ENCODE peak calls at places on chromosomes 12 and 14, in ten cellular contexts. J is fibroblast of lung; I is tibial nerve; F is CD4-positive, alpha-beta memory T cell; W is A549; O is ovary; Y is fibroblast of mammary gland; T is HAP-1; C is gastrocnemius medialis; A is HL-60. U is an unnamed sample.

GRCh38 chr12:70638639-70639349 is 1.6 kb upstream of the PTPRB start:
- DNase-seq in J (no peak), I (no peak), F (no peak), W (no peak), O (no peak), Y (peak), T (no peak), C (no peak), A (no peak), U (no peak)

GRCh38 chr14:56120091-56120632 is 2.0 kb downstream of the PELI2 start:
- DNase-seq in J (peak), I (peak), F (no peak), W (no peak), O (peak), Y (peak), T (peak), C (no peak), A (no peak), U (peak)

GRCh38 chr12:42588981-42589464 is 523 bp downstream of the PRICKLE1 start:
- DNase-seq in J (peak), I (no peak), F (no peak), W (peak), O (peak), Y (no peak), T (peak), C (peak), A (peak), U (peak)

GRCh38 chr12:49619286-49619685 is 4.1 kb upstream of the PRPF40B start:
- DNase-seq in J (peak), I (no peak), F (no peak), W (no peak), O (no peak), Y (no peak), T (no peak), C (no peak), A (no peak), U (peak)

GRCh38 chr12:128088926-128089325 is 178.0 kb upstream of the TMEM132C start:
- DNase-seq in J (no peak), I (no peak), F (no peak), W (no peak), O (no peak), Y (no peak), T (no peak), C (no peak), A (no peak), U (no peak)

GRCh38 chr14:75434557-75435248 is 6.9 kb downstream of the JDP2 start:
- DNase-seq in J (no peak), I (no peak), F (no peak), W (no peak), O (no peak), Y (no peak), T (no peak), C (no peak), A (no peak), U (no peak)

GRCh38 chr12:11307143-11307542 is 3.1 kb downstream of the PRB4 start:
- DNase-seq in J (no peak), I (no peak), F (no peak), W (no peak), O (no peak), Y (no peak), T (no peak), C (no peak), A (no peak), U (peak)

GRCh38 chr12:15208140-15208539 is 13.1 kb downstream of the RERG start:
- DNase-seq in J (peak), I (no peak), F (no peak), W (peak), O (peak), Y (peak), T (no peak), C (no peak), A (no peak), U (peak)

GRCh38 chr14:91889477-91890211 is 22.3 kb upstream of the TC2N start:
- DNase-seq in J (no peak), I (no peak), F (no peak), W (no peak), O (no peak), Y (no peak), T (no peak), C (peak), A (no peak), U (no peak)

GRCh38 chr12:110590806-110591326 is 7.7 kb upstream of the PPTC7 start:
- DNase-seq in J (peak), I (no peak), F (no peak), W (no peak), O (no peak), Y (peak), T (no peak), C (no peak), A (peak), U (peak)

GRCh38 chr12:45326358-45326971 is 110.6 kb downstream of the ANO6 start:
- DNase-seq in J (no peak), I (no peak), F (no peak), W (no peak), O (no peak), Y (no peak), T (no peak), C (no peak), A (no peak), U (no peak)

GRCh38 chr14:90398315-90398811 is 1.5 kb downstream of the CALM1 start:
- DNase-seq in J (no peak), I (peak), F (peak), W (peak), O (peak), Y (no peak), T (peak), C (peak), A (peak), U (peak)

GRCh38 chr12:45660330-45660729 is 69.2 kb upstream of the ARID2 start:
- DNase-seq in J (peak), I (no peak), F (no peak), W (peak), O (peak), Y (peak), T (no peak), C (peak), A (no peak), U (no peak)

GRCh38 chr12:54195736-54196347 is 7.1 kb upstream of the SMUG1 start:
- DNase-seq in J (peak), I (no peak), F (no peak), W (no peak), O (no peak), Y (peak), T (no peak), C (no peak), A (peak), U (peak)

GRCh38 chr12:85273411-85274075 is 6.5 kb upstream of the ALX1 start:
- DNase-seq in J (no peak), I (no peak), F (no peak), W (no peak), O (no peak), Y (no peak), T (no peak), C (no peak), A (no peak), U (no peak)

GRCh38 chr12:85277900-85278597 is 2.0 kb upstream of the ALX1 start:
- DNase-seq in J (no peak), I (no peak), F (no peak), W (no peak), O (no peak), Y (no peak), T (no peak), C (no peak), A (no peak), U (no peak)

GRCh38 chr12:85275359-85275758 is 4.7 kb upstream of the ALX1 start:
- DNase-seq in J (no peak), I (no peak), F (no peak), W (peak), O (no peak), Y (no peak), T (no peak), C (no peak), A (no peak), U (peak)

GRCh38 chr12:85278598-85279448 is 1.2 kb upstream of the ALX1 start:
- DNase-seq in J (no peak), I (no peak), F (no peak), W (no peak), O (no peak), Y (no peak), T (no peak), C (no peak), A (no peak), U (no peak)

GRCh38 chr12:85274076-85274415 is 6.0 kb upstream of the ALX1 start:
- DNase-seq in J (no peak), I (no peak), F (no peak), W (no peak), O (no peak), Y (no peak), T (no peak), C (no peak), A (no peak), U (no peak)
- H3K4me3 ChIP-seq in J (no peak), I (no peak), F (no peak), W (no peak), O (no peak), Y (no peak), T (no peak), C (no peak), A (no peak), U (peak)

GRCh38 chr14:57976701-57977100 is 110.8 kb upstream of the SLC35F4 start:
- DNase-seq in J (no peak), I (no peak), F (no peak), W (no peak), O (no peak), Y (no peak), T (no peak), C (no peak), A (no peak), U (no peak)
- H3K4me3 ChIP-seq in J (no peak), I (no peak), F (no peak), W (no peak), O (no peak), Y (no peak), T (no peak), C (no peak), A (no peak), U (no peak)

DNA sequence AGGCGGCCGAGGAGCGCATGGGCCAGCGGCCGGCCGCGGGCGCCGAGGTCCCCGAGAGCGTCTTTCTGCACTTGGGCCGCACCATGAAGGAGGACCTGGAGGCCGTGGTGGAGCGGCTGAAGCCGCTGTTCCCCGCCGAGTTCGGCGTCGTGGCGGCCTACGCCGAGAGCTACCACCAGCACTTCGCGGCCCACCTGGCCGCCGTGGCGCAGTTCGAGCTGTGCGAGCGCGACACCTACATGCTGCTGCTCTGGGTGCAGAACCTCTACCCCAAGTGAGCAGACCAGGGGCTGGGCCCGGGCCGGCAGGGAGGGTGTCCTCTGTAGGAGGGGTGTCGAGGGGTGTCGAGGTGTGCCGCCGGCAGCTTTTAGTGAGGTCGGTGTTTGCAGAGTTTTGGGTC is 4.1 kb downstream of the TNFAIP2 start:
- DNase-seq in J (no peak), I (no peak), F (no peak), W (no peak), O (peak), Y (no peak), T (no peak), C (no peak), A (no peak), U (no peak)
- H3K4me3 ChIP-seq in J (no peak), I (no peak), F (no peak), W (peak), O (no peak), Y (no peak), T (no peak), C (no peak), A (no peak), U (no peak)

DNA sequence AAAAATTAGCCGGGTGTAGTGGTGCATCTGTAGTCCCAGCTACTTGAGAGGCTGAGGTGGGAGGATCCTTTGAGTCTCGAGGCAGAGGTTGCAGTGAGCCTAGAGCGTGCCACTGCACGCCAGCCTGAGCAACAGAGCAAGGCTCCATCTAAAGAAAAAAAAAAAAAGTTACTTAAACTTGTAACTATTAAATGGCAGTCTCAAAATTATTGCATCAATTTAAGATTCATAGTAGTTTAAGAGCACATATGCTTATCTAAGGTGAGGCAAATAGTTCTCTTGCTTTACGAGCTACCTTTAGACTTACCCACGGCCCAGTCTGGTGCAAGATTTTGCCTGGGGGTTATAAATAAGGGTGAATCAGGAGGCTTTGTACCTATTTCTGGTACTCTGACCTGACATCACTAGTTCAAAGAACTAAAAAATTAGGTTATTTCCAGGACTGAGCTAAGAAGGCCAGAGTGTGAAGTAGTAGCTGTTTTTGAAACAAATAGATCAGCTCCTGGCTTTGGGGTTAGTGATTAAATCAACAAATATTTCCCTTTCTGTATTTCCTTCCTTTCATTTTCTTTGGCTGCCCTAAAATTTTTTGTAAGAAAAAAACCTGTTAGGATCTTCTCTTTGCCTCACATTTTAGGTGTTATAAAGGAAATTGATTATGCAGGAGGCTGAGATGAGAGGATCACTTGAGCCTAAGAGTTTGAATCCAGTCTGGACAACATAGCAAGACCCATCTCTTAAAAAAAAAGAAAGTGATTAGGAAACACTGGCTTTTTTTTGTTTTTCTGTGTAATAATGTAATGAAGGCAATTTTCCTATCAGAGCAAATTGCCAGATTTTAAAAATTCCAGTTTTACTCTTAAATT is 3.6 kb downstream of the MGAT2 start:
- DNase-seq in J (no peak), I (no peak), F (peak), W (no peak), O (no peak), Y (no peak), T (no peak), C (no peak), A (no peak), U (no peak)
- H3K4me3 ChIP-seq in J (no peak), I (no peak), F (peak), W (no peak), O (no peak), Y (no peak), T (peak), C (no peak), A (peak), U (peak)

DNA sequence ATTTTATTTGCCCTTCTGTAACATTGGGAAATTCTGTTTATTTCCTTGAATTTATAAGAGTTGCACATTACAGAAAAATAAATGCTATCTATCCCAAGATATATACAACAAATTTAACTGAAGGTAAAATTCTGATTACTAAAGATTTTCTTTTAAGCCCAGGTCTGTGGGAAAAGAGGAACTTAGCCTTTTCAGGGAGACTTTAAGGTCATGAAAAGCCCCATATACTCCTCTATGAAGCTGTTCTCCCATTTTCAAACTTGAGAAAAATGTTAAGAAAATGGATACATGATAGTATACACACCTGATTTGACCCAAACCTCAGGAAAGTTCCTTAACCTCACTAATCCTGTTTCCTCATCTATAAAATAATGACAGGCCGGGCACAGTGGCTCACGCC is 7.1 kb downstream of the SINHCAF start:
- DNase-seq in J (no peak), I (no peak), F (no peak), W (no peak), O (no peak), Y (no peak), T (no peak), C (no peak), A (no peak), U (no peak)
- H3K4me3 ChIP-seq in J (no peak), I (no peak), F (no peak), W (no peak), O (no peak), Y (no peak), T (no peak), C (no peak), A (no peak), U (no peak)

DNA sequence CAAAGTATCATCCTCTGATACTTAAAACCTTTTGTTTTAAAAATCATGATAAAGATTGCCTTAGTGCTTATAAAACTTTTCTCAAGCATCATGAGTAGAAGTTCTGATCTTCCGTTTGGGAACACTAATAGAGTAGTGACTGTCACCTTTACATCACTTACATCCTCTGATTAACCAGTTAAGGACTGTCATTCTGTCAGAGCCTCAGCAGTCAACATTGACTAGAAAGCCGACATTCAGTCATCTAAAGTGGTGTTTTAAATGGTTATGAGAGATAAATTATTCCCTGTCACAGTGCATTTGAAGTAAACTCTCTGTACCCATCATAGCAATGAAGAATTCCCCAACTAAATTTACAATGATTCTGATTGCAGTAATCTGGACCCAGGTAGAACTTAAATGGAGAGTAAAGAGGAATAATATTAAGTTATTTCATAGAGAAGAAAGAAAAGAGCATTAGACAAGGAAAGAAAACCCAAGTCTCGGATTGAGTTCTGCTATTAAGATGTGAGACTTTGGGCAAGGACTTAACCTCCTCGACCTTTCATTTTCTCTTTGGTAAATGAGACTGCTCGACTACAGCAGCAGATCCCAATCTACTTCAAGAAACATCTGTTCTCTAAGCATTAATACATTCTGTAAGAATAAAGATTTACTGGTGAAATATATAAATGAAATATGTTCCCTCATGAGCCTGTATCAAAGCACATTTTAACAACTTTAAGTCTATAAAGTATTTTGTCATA is 563.9 kb upstream of the LMO3 start:
- DNase-seq in J (no peak), I (no peak), F (no peak), W (no peak), O (no peak), Y (no peak), T (no peak), C (no peak), A (no peak), U (no peak)
- H3K4me3 ChIP-seq in J (no peak), I (no peak), F (no peak), W (no peak), O (no peak), Y (no peak), T (no peak), C (no peak), A (no peak), U (no peak)

GRCh38 chr12:27246774-27247173 is 2.7 kb downstream of the STK38L start:
- DNase-seq in J (no peak), I (no peak), F (no peak), W (no peak), O (no peak), Y (no peak), T (peak), C (no peak), A (no peak), U (no peak)
- H3K4me3 ChIP-seq in J (no peak), I (no peak), F (no peak), W (no peak), O (no peak), Y (no peak), T (no peak), C (peak), A (no peak), U (peak)

DNA sequence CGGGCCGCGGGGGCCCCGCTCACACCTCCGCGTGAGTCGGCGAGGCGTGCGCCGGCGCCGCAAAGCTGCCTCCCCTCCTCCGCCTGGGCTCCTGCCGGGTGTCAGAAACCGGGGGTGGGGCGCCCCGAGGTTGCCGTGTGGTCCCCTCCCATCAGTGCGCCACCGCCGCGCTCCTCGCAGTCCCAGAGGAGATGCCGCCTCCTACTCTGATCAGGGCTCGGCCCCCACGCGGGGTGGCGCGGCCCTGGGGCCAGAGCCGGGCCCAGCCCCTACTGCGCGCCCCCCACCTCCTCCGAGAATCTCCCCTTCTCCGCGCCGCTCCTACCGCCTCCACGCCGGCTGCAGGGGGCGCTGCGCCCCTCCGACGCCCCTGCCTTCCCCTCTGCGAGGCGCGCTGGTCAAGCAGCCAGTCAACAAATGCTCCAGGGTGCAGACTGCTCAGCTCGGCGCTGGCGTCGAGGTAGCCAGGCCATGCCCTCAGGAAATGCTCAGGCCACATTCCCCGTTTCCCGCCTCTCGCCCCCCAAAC is 467 bp upstream of the JAG2 start:
- DNase-seq in J (no peak), I (no peak), F (peak), W (peak), O (no peak), Y (no peak), T (peak), C (no peak), A (no peak), U (peak)
- H3K4me3 ChIP-seq in J (no peak), I (no peak), F (peak), W (peak), O (no peak), Y (no peak), T (peak), C (peak), A (no peak), U (no peak)

GRCh38 chr12:22635812-22636211 is 10.8 kb downstream of the ETNK1 start:
- DNase-seq in J (no peak), I (no peak), F (no peak), W (no peak), O (no peak), Y (peak), T (no peak), C (no peak), A (no peak), U (peak)
- H3K4me3 ChIP-seq in J (no peak), I (no peak), F (no peak), W (no peak), O (no peak), Y (no peak), T (no peak), C (no peak), A (no peak), U (no peak)

GRCh38 chr14:50875359-50876090 is 3.7 kb downstream of the ABHD12B start:
- DNase-seq in J (no peak), I (no peak), F (peak), W (no peak), O (no peak), Y (peak), T (no peak), C (no peak), A (no peak), U (no peak)

GRCh38 chr14:50874842-50875241 is 3.0 kb downstream of the ABHD12B start:
- DNase-seq in J (no peak), I (no peak), F (no peak), W (no peak), O (no peak), Y (no peak), T (no peak), C (no peak), A (no peak), U (no peak)

GRCh38 chr14:50871223-50871622 is 630 bp upstream of the ABHD12B start:
- DNase-seq in J (no peak), I (no peak), F (no peak), W (no peak), O (no peak), Y (no peak), T (no peak), C (no peak), A (no peak), U (no peak)

GRCh38 chr14:50871914-50872732 is at the start of gene ABHD12B:
- DNase-seq in J (peak), I (no peak), F (no peak), W (no peak), O (no peak), Y (no peak), T (no peak), C (no peak), A (no peak), U (peak)
- H3K4me3 ChIP-seq in J (no peak), I (no peak), F (no peak), W (no peak), O (no peak), Y (no peak), T (no peak), C (no peak), A (no peak), U (peak)